ENCODE peak calls at places on chromosomes 6 and 20, in six cellular contexts. O is upper lobe of right lung, V is A549, F is kidney glomerular epithelial cell, U is fibroblast of the conjunctiva, G is Calu3. W is an unnamed sample.

GRCh38 chr6:355809-356208 is 35.7 kb upstream of the IRF4 start:
- DNase-seq in O (peak), V (no peak), U (no peak), F (no peak), G (no peak), W (peak)

GRCh38 chr6:13362432-13362831 is 34.1 kb upstream of the TBC1D7 start:
- DNase-seq in G (no peak), O (no peak), U (no peak), F (peak), V (no peak), W (no peak)

GRCh38 chr20:46572181-46572580 is 21.7 kb upstream of the OCSTAMP start:
- DNase-seq in O (no peak), U (no peak), G (peak), V (no peak), F (no peak), W (peak)

GRCh38 chr6:2007165-2007564 is 238.2 kb downstream of the GMDS start:
- DNase-seq in V (no peak), F (no peak), O (no peak), G (no peak), U (no peak), W (no peak)

GRCh38 chr20:37946946-37947345 is 44.0 kb downstream of the VSTM2L start:
- DNase-seq in V (no peak), U (no peak), G (no peak), F (no peak), O (no peak), W (no peak)

GRCh38 chr20:21523398-21523868 is 9.6 kb upstream of the NKX2-2 start:
- DNase-seq in U (no peak), O (no peak), G (no peak), V (no peak), F (no peak), W (no peak)

GRCh38 chr6:167469101-167469500 is 144.2 kb downstream of the TTLL2 start:
- DNase-seq in V (no peak), U (no peak), O (no peak), G (no peak), F (no peak), W (no peak)

GRCh38 chr20:9298906-9299305 is 215.5 kb upstream of the LAMP5 start:
- DNase-seq in O (no peak), F (no peak), V (no peak), U (no peak), G (no peak), W (no peak)

GRCh38 chr6:41255638-41256246 is 27.6 kb downstream of the TREML4 start:
- DNase-seq in V (no peak), O (no peak), G (no peak), F (no peak), U (no peak), W (peak)

GRCh38 chr6:134097114-134097707 is 44.8 kb upstream of the SLC2A12 start:
- DNase-seq in F (peak), U (peak), V (peak), O (no peak), G (peak), W (peak)

GRCh38 chr6:912871-913663 is 220.1 kb upstream of the EXOC2 start:
- DNase-seq in F (peak), V (no peak), G (peak), U (peak), O (no peak), W (peak)

GRCh38 chr6:7073810-7074525 is 33.8 kb upstream of the RREB1 start:
- DNase-seq in O (peak), F (no peak), V (no peak), U (no peak), G (no peak), W (no peak)

GRCh38 chr6:156395276-156395675 is 381.9 kb upstream of the ARID1B start:
- DNase-seq in F (no peak), O (no peak), U (no peak), G (no peak), V (no peak), W (peak)

GRCh38 chr20:10920396-10920795 is 246.6 kb upstream of the JAG1 start:
- DNase-seq in G (no peak), F (no peak), V (no peak), O (no peak), U (no peak), W (no peak)

GRCh38 chr6:138971601-138972000 is 16.5 kb downstream of the REPS1 start:
- DNase-seq in V (no peak), O (no peak), U (no peak), G (no peak), F (no peak), W (peak)

GRCh38 chr20:25063546-25063945 is 5.6 kb upstream of the ACSS1 start:
- DNase-seq in U (no peak), V (no peak), F (no peak), G (no peak), O (peak), W (no peak)

GRCh38 chr6:119350202-119351004 is 842 bp upstream of the MAN1A1 start:
- DNase-seq in F (peak), U (peak), O (no peak), V (no peak), G (peak), W (no peak)

GRCh38 chr20:53828673-53829085 is 235.0 kb upstream of the ZNF217 start:
- DNase-seq in U (peak), F (peak), V (peak), G (peak), O (no peak), W (peak)

GRCh38 chr6:132131777-132132176 is 180.6 kb upstream of the CCN2 start:
- DNase-seq in G (peak), U (peak), V (peak), O (no peak), F (peak), W (peak)

GRCh38 chr6:87154641-87155271 is 609 bp upstream of the ZNF292 start:
- DNase-seq in U (peak), O (no peak), V (peak), G (no peak), F (peak), W (no peak)

GRCh38 chr6:170542031-170542719 is 10.9 kb downstream of the PSMB1 start:
- DNase-seq in U (no peak), O (no peak), V (no peak), F (no peak), G (no peak), W (no peak)

GRCh38 chr6:170203212-170203611 is 87.7 kb downstream of the DLL1 start:
- DNase-seq in G (no peak), V (no peak), F (peak), O (no peak), U (no peak), W (no peak)

GRCh38 chr20:48769111-48769879 is 58.5 kb downstream of the PREX1 start:
- DNase-seq in U (no peak), G (peak), V (no peak), F (no peak), O (no peak), W (no peak)

GRCh38 chr6:128919831-128920230 is 36.9 kb downstream of the LAMA2 start:
- DNase-seq in U (no peak), F (no peak), G (no peak), O (no peak), V (no peak), W (no peak)

GRCh38 chr6:30844118-30844535 is 40.2 kb upstream of the DDR1 start:
- DNase-seq in F (peak), O (no peak), V (no peak), G (no peak), U (no peak), W (no peak)

GRCh38 chr20:46304361-46304760 is 3.9 kb downstream of the CDH22 start:
- DNase-seq in F (no peak), U (no peak), G (no peak), V (no peak), O (no peak), W (no peak)

GRCh38 chr20:57252559-57253162 is 13.8 kb downstream of the BMP7 start:
- DNase-seq in F (no peak), O (no peak), G (no peak), V (no peak), U (no peak), W (no peak)

W was measured in SJCRH30.